ENCODE peak calls at places on chromosomes 11 and 22, in eight cellular contexts. K, P, C, R, Z, S, A and X are unnamed samples.
A peak's percentile ranks its signal among the peaks of the same experiment; 100 is the strongest.

GRCh38 chr11:57778318-57779037 is 16.9 kb downstream of the CTNND1 start:
- ATAC-seq in K (no peak), P (peak; percentile 81), C (no peak), R (peak; percentile 96), Z (peak; percentile 88), S (peak; percentile 71), A (peak; percentile 3), X (peak; percentile 93)

GRCh38 chr22:32401486-32401885 is 10.6 kb downstream of the RTCB start:
- ATAC-seq in K (no peak), P (no peak), C (no peak), R (no peak), Z (no peak), S (no peak), A (no peak), X (no peak)

GRCh38 chr22:21860640-21861039 is 6.8 kb downstream of the MAPK1 start:
- ATAC-seq in K (no peak), P (no peak), C (no peak), R (peak; percentile 20), Z (no peak), S (no peak), A (no peak), X (no peak)

GRCh38 chr11:75001686-75002085 is 13.0 kb downstream of the NEU3 start:
- ATAC-seq in K (no peak), P (no peak), C (no peak), R (no peak), Z (no peak), S (no peak), A (no peak), X (no peak)

GRCh38 chr11:96472085-96472484 is 82.3 kb downstream of the JRKL start:
- ATAC-seq in K (no peak), P (peak; percentile 57), C (no peak), R (no peak), Z (no peak), S (no peak), A (no peak), X (no peak)

GRCh38 chr11:73389134-73389525 is 12.9 kb downstream of the RELT start:
- ATAC-seq in K (no peak), P (no peak), C (no peak), R (no peak), Z (no peak), S (no peak), A (peak; percentile 12), X (no peak)

GRCh38 chr22:43004362-43005035 is 10.4 kb downstream of the PACSIN2 start:
- ATAC-seq in K (no peak), P (peak; percentile 34), C (peak; percentile 9), R (no peak), Z (no peak), S (peak; percentile 32), A (no peak), X (no peak)

GRCh38 chr11:118998822-118999221 is 884 bp downstream of the CENATAC start:
- ATAC-seq in K (no peak), P (peak; percentile 39), C (no peak), R (no peak), Z (no peak), S (peak; percentile 13), A (peak; percentile 60), X (no peak)

GRCh38 chr22:38881464-38881871 is 9.5 kb upstream of the CBX6 start:
- ATAC-seq in K (no peak), P (no peak), C (no peak), R (peak; percentile 80), Z (peak; percentile 85), S (no peak), A (no peak), X (peak; percentile 93)